ENCODE peak calls at places on chromosomes 13 and 19, in six cellular contexts. X is AG20443, G is neural progenitor cell, B is A549, E is iris pigment epithelial cell, M is T-cell. V is an unnamed sample.

GRCh38 chr13:40340368-40341085 is 325.9 kb downstream of the FOXO1 start:
- DNase-seq in M (no peak), G (peak; percentile 11), E (peak; percentile 27), B (peak; percentile 17), X (no peak), V (peak; percentile 22)

GRCh38 chr13:77028202-77028601 is 1.2 kb upstream of the FBXL3 start:
- DNase-seq in E (peak; percentile 47), G (no peak), M (no peak), X (no peak), B (no peak), V (no peak)

GRCh38 chr19:7998081-7998480 is 7.4 kb downstream of the ELAVL1 start:
- DNase-seq in M (no peak), X (peak; percentile 55), E (no peak), B (no peak), G (no peak), V (peak; percentile 24)

GRCh38 chr13:25252229-25252628 is 35.1 kb downstream of the MTMR6 start:
- DNase-seq in G (no peak), X (no peak), B (no peak), E (no peak), M (no peak), V (no peak)

GRCh38 chr19:2394669-2395292 is 32.6 kb downstream of the TIMM13 start:
- DNase-seq in M (no peak), X (no peak), B (no peak), E (no peak), G (no peak), V (no peak)

GRCh38 chr19:2494084-2494446 is 18.1 kb downstream of the GADD45B start:
- DNase-seq in X (peak; percentile 73), B (peak; percentile 55), M (no peak), E (peak; percentile 81), G (no peak), V (peak; percentile 88)

GRCh38 chr19:46488551-46488950 is 7.1 kb downstream of the PNMA8B start:
- DNase-seq in G (no peak), M (no peak), E (no peak), X (no peak), B (no peak), V (no peak)

GRCh38 chr19:44303976-44304568 is 753 bp downstream of the ZNF235 start:
- DNase-seq in X (peak; percentile 44), B (peak; percentile 25), G (peak; percentile 60), E (peak; percentile 32), M (no peak), V (peak; percentile 43)

GRCh38 chr19:51830263-51830662 is 35.3 kb downstream of the FPR3 start:
- DNase-seq in B (no peak), M (no peak), E (peak; percentile 1), G (no peak), X (no peak), V (peak; percentile 54)

GRCh38 chr13:99985243-99985874 is 3.8 kb downstream of the ZIC2 start:
- DNase-seq in G (peak; percentile 73), M (no peak), B (no peak), X (no peak), E (no peak), V (no peak)

GRCh38 chr19:51820821-51821446 is 26.0 kb downstream of the FPR3 start:
- DNase-seq in M (no peak), E (no peak), X (no peak), G (no peak), B (no peak), V (no peak)

GRCh38 chr19:46482645-46483044 is 11.3 kb upstream of the PNMA8A start:
- DNase-seq in M (no peak), E (peak; percentile 28), X (no peak), B (no peak), G (no peak), V (peak; percentile 72)

GRCh38 chr19:37551123-37551993 is 43.2 kb downstream of the ZNF571 start:
- DNase-seq in M (peak; percentile 15), G (no peak), B (no peak), E (peak; percentile 71), X (peak; percentile 94), V (peak; percentile 56)

GRCh38 chr13:40433577-40433976 is 232.9 kb downstream of the FOXO1 start:
- DNase-seq in M (peak; percentile 37), G (no peak), B (no peak), X (no peak), E (no peak), V (no peak)

GRCh38 chr19:50419022-50419579 is 363 bp downstream of the SPIB start:
- DNase-seq in M (no peak), B (no peak), G (no peak), E (no peak), X (no peak), V (no peak)

GRCh38 chr13:24636776-24637175 is 43.4 kb upstream of the ATP12A start:
- DNase-seq in X (no peak), G (no peak), M (no peak), E (no peak), B (no peak), V (no peak)

GRCh38 chr19:29836409-29836825 is 24.6 kb downstream of the CCNE1 start:
- DNase-seq in E (no peak), X (no peak), B (no peak), G (no peak), M (no peak), V (no peak)

GRCh38 chr19:15159251-15159650 is 41.5 kb downstream of the NOTCH3 start:
- DNase-seq in B (peak; percentile 17), E (peak; percentile 23), M (no peak), X (no peak), G (no peak), V (peak; percentile 32)